ENCODE peak calls at places on chromosomes 2 and 18, in ten cellular contexts. S is kidney; E is HFF-Myc; Z is neural progenitor cell; T is heart right ventricle; U is CD8-positive, alpha-beta T cell; V is GM23248; Y is fibroblast of mammary gland; B is right lobe of liver; I is left ventricle myocardium inferior. C is an unnamed sample.

GRCh38 chr2:187520121-187520624 is 34.1 kb downstream of the TFPI start:
- DNase-seq in U (no peak), I (no peak), T (no peak), S (peak; percentile 19), Z (no peak), E (no peak), V (no peak), Y (no peak), B (no peak), C (no peak)

GRCh38 chr2:58906151-58906645 is 665.1 kb upstream of the FANCL start:
- DNase-seq in S (no peak), B (no peak), V (no peak), Y (no peak), E (no peak), U (no peak), I (no peak), T (no peak), Z (no peak), C (peak; percentile 6)

GRCh38 chr2:38750793-38751042 is 443 bp downstream of the SRSF7 start:
- DNase-seq in U (no peak), V (no peak), I (peak; percentile 66), Y (no peak), S (peak; percentile 89), T (peak; percentile 68), Z (peak; percentile 76), E (no peak), B (peak; percentile 67), C (peak; percentile 51)

GRCh38 chr2:86274918-86275275 is 62.5 kb downstream of the REEP1 start:
- DNase-seq in S (no peak), Z (no peak), T (peak; percentile 72), B (no peak), Y (peak; percentile 37), E (peak; percentile 11), I (peak; percentile 63), V (no peak), U (no peak), C (no peak)

GRCh38 chr2:194060269-194060668 is 1596.8 kb upstream of the SLC39A10 start:
- DNase-seq in Z (no peak), E (no peak), V (no peak), T (no peak), Y (no peak), U (no peak), S (no peak), I (no peak), B (no peak), C (no peak)

GRCh38 chr2:43029186-43029585 is 197.2 kb downstream of the ZFP36L2 start:
- DNase-seq in U (no peak), I (no peak), Z (no peak), E (no peak), V (no peak), B (no peak), Y (no peak), S (no peak), T (no peak), C (no peak)

GRCh38 chr2:206562375-206562774 is 79.9 kb upstream of the FAM237A start:
- DNase-seq in T (no peak), B (no peak), V (peak; percentile 15), Y (peak; percentile 11), S (no peak), I (no peak), E (no peak), Z (no peak), U (no peak), C (peak; percentile 6)

GRCh38 chr18:48728204-48728833 is 189.5 kb downstream of the CTIF start:
- DNase-seq in V (peak; percentile 97), E (peak; percentile 93), T (no peak), S (peak; percentile 41), U (no peak), Y (peak; percentile 100), Z (no peak), I (no peak), B (peak; percentile 15), C (peak; percentile 83)

GRCh38 chr2:64754587-64754986 is 100.9 kb upstream of the SERTAD2 start:
- DNase-seq in V (no peak), Y (no peak), E (no peak), I (no peak), U (no peak), B (no peak), T (no peak), Z (no peak), S (no peak), C (no peak)

GRCh38 chr2:64751286-64752260 is 97.9 kb upstream of the SERTAD2 start:
- DNase-seq in I (no peak), S (peak; percentile 100), B (peak; percentile 59), U (no peak), E (no peak), Z (no peak), Y (no peak), T (no peak), V (peak; percentile 66), C (peak; percentile 98)

GRCh38 chr2:64750817-64751285 is 97.1 kb upstream of the SERTAD2 start:
- DNase-seq in S (no peak), Y (peak; percentile 99), V (peak; percentile 100), I (peak; percentile 100), U (peak; percentile 97), Z (peak; percentile 100), E (peak; percentile 97), T (peak; percentile 99), B (peak; percentile 99), C (peak; percentile 99)

GRCh38 chr2:64750001-64750816 is 96.5 kb upstream of the SERTAD2 start:
- DNase-seq in S (peak; percentile 87), T (peak; percentile 55), Z (peak; percentile 52), E (no peak), I (peak; percentile 48), V (peak; percentile 81), B (peak; percentile 66), U (peak; percentile 62), Y (peak; percentile 49), C (peak; percentile 63)

DNA sequence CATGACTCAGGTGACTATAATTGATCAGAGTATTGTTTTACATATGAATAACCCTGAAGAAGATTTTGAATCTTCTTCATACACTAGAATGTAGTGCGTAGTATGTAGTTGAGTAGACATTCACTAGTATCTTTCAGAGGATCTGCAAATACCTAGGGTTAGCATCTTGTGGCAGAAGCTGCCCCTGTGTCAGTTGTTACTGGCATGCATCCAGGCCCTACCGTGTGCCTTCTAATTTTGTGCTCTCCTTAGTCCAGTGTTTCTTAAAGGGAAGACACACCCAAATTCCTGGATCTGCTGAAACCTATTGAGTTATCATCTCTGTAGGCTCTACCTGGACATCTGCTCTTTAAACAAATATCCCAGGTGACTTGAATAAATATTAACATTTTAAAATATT is 99.7 kb upstream of the SERTAD2 start:
- DNase-seq in Y (no peak), E (no peak), Z (no peak), U (no peak), B (no peak), S (no peak), I (no peak), T (no peak), V (no peak), C (peak; percentile 30)
- H3K4me3 ChIP-seq in Y (no peak overlapping the region), E (no peak overlapping the region), Z (no peak overlapping the region), U (no peak overlapping the region), B (no peak overlapping the region), S (no peak overlapping the region), I (no peak overlapping the region), T (no peak overlapping the region), V (no peak overlapping the region), C (no peak overlapping the region)

GRCh38 chr2:167898297-167898696 is 349.1 kb downstream of the STK39 start:
- DNase-seq in V (no peak), E (no peak), Z (no peak), I (no peak), Y (no peak), T (no peak), S (no peak), U (no peak), B (no peak), C (no peak)
- H3K4me3 ChIP-seq in V (no peak overlapping the region), E (no peak overlapping the region), Z (no peak overlapping the region), I (no peak overlapping the region), Y (no peak overlapping the region), T (no peak overlapping the region), S (no peak overlapping the region), U (no peak overlapping the region), B (no peak overlapping the region), C (no peak overlapping the region)

GRCh38 chr2:54394392-54394791 is 61.7 kb upstream of the SPTBN1 start:
- DNase-seq in I (no peak), V (no peak), T (no peak), S (no peak), Z (no peak), E (no peak), B (no peak), Y (peak; percentile 53), U (no peak), C (no peak)
- H3K4me3 ChIP-seq in I (peak overlapping the region; percentile 4), V (no peak overlapping the region), T (no peak overlapping the region), S (no peak overlapping the region), Z (no peak overlapping the region), E (no peak overlapping the region), B (no peak overlapping the region), Y (no peak overlapping the region), U (no peak overlapping the region), C (no peak overlapping the region)

DNA sequence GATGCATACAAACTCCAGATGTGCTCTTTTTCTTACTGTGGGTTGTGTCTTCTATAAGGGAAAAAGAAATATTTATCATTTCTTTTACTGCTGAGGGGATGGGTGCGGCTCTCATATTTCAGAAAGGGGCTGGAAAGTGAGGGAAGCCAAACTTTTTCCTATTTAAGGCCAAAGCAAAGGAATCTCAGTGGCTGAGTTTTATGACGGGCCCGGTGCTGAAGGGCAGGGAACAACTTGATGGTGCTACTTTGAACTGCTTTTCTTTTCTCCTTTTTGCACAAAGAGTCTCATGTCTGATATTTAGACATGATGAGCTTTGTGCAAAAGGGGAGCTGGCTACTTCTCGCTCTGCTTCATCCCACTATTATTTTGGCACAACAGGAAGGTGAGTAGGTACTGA is at the start of gene COL3A1:
- DNase-seq in V (peak; percentile 75), E (peak; percentile 89), T (peak; percentile 32), Z (no peak), I (peak; percentile 39), U (no peak), Y (peak; percentile 88), S (peak; percentile 77), B (no peak), C (no peak)
- H3K4me3 ChIP-seq in V (peak within 1 kb of the TSS; percentile 85), E (peak within 1 kb of the TSS; percentile 74), T (peak within 1 kb of the TSS; percentile 8), Z (no peak within 1 kb of the TSS), I (peak within 1 kb of the TSS; percentile 64), U (no peak within 1 kb of the TSS), Y (peak within 1 kb of the TSS; percentile 85), S (peak within 1 kb of the TSS; percentile 33), B (no peak within 1 kb of the TSS), C (no peak within 1 kb of the TSS)

C was measured in PC-3.